ENCODE peak calls at places on chromosomes 13 and 19, in five cellular contexts. One of them, this sample, is unnamed.

GRCh38 chr13:113998781-113999617 is 25.1 kb upstream of the C13orf46 start:
- DNase-seq in stimulated activated effector memory CD8-positive, alpha-beta T cell treated with anti-CD3 and anti-CD28 coated beads, Interleukin-12 subunit alpha, Interleukin-12 subunit beta, amount 100 ng/mL, for 72 hours: no peak
- DNase-seq in astrocyte of the cerebellum: no peak
- DNase-seq in cortex of kidney: no peak
- DNase-seq in right atrium auricular region: no peak
- DNase-seq in this sample: no peak

GRCh38 chr19:38952395-38953165 is 21.8 kb downstream of the MRPS12 start:
- DNase-seq in right atrium auricular region: no peak
- DNase-seq in stimulated activated effector memory CD8-positive, alpha-beta T cell treated with anti-CD3 and anti-CD28 coated beads, Interleukin-12 subunit alpha, Interleukin-12 subunit beta, amount 100 ng/mL, for 72 hours: no peak
- DNase-seq in cortex of kidney: no peak
- DNase-seq in astrocyte of the cerebellum: no peak
- DNase-seq in this sample: no peak

GRCh38 chr13:75959861-75960481 is 323.8 kb downstream of the LMO7 start:
- DNase-seq in right atrium auricular region: no peak
- DNase-seq in astrocyte of the cerebellum: peak; percentile 3
- DNase-seq in cortex of kidney: no peak
- DNase-seq in stimulated activated effector memory CD8-positive, alpha-beta T cell treated with anti-CD3 and anti-CD28 coated beads, Interleukin-12 subunit alpha, Interleukin-12 subunit beta, amount 100 ng/mL, for 72 hours: no peak
- DNase-seq in this sample: no peak

GRCh38 chr13:26785845-26786630 is 25.5 kb upstream of the GPR12 start:
- DNase-seq in right atrium auricular region: no peak
- DNase-seq in astrocyte of the cerebellum: no peak
- DNase-seq in stimulated activated effector memory CD8-positive, alpha-beta T cell treated with anti-CD3 and anti-CD28 coated beads, Interleukin-12 subunit alpha, Interleukin-12 subunit beta, amount 100 ng/mL, for 72 hours: peak; percentile 57
- DNase-seq in cortex of kidney: no peak
- DNase-seq in this sample: no peak

GRCh38 chr13:49495783-49496762 is at the start of gene PHF11:
- DNase-seq in cortex of kidney: peak; percentile 33
- DNase-seq in right atrium auricular region: peak; percentile 88
- DNase-seq in stimulated activated effector memory CD8-positive, alpha-beta T cell treated with anti-CD3 and anti-CD28 coated beads, Interleukin-12 subunit alpha, Interleukin-12 subunit beta, amount 100 ng/mL, for 72 hours: peak; percentile 90
- DNase-seq in astrocyte of the cerebellum: no peak
- DNase-seq in this sample: no peak

GRCh38 chr13:21175656-21176194 is 627 bp downstream of the SKA3 start:
- DNase-seq in astrocyte of the cerebellum: no peak
- DNase-seq in stimulated activated effector memory CD8-positive, alpha-beta T cell treated with anti-CD3 and anti-CD28 coated beads, Interleukin-12 subunit alpha, Interleukin-12 subunit beta, amount 100 ng/mL, for 72 hours: no peak
- DNase-seq in cortex of kidney: no peak
- DNase-seq in right atrium auricular region: no peak
- DNase-seq in this sample: peak; percentile 10

GRCh38 chr19:38849147-38849745 is 540 bp downstream of the HNRNPL start:
- DNase-seq in astrocyte of the cerebellum: peak; percentile 84
- DNase-seq in cortex of kidney: peak; percentile 63
- DNase-seq in stimulated activated effector memory CD8-positive, alpha-beta T cell treated with anti-CD3 and anti-CD28 coated beads, Interleukin-12 subunit alpha, Interleukin-12 subunit beta, amount 100 ng/mL, for 72 hours: peak; percentile 99
- DNase-seq in right atrium auricular region: peak; percentile 96
- DNase-seq in this sample: peak; percentile 91

GRCh38 chr13:39811696-39812095 is 156.2 kb downstream of the COG6 start:
- DNase-seq in astrocyte of the cerebellum: no peak
- DNase-seq in stimulated activated effector memory CD8-positive, alpha-beta T cell treated with anti-CD3 and anti-CD28 coated beads, Interleukin-12 subunit alpha, Interleukin-12 subunit beta, amount 100 ng/mL, for 72 hours: no peak
- DNase-seq in cortex of kidney: no peak
- DNase-seq in right atrium auricular region: no peak
- DNase-seq in this sample: no peak

GRCh38 chr13:40096357-40096911 is 441.0 kb downstream of the COG6 start:
- DNase-seq in stimulated activated effector memory CD8-positive, alpha-beta T cell treated with anti-CD3 and anti-CD28 coated beads, Interleukin-12 subunit alpha, Interleukin-12 subunit beta, amount 100 ng/mL, for 72 hours: no peak
- DNase-seq in astrocyte of the cerebellum: no peak
- DNase-seq in cortex of kidney: no peak
- DNase-seq in right atrium auricular region: no peak
- DNase-seq in this sample: no peak

GRCh38 chr13:21297452-21297851 is 121.0 kb downstream of the MRPL57 start:
- DNase-seq in stimulated activated effector memory CD8-positive, alpha-beta T cell treated with anti-CD3 and anti-CD28 coated beads, Interleukin-12 subunit alpha, Interleukin-12 subunit beta, amount 100 ng/mL, for 72 hours: peak; percentile 54
- DNase-seq in right atrium auricular region: no peak
- DNase-seq in cortex of kidney: no peak
- DNase-seq in astrocyte of the cerebellum: no peak
- DNase-seq in this sample: no peak

GRCh38 chr13:49594576-49594975 is 9.2 kb upstream of the RCBTB1 start:
- DNase-seq in right atrium auricular region: no peak
- DNase-seq in cortex of kidney: no peak
- DNase-seq in astrocyte of the cerebellum: no peak
- DNase-seq in stimulated activated effector memory CD8-positive, alpha-beta T cell treated with anti-CD3 and anti-CD28 coated beads, Interleukin-12 subunit alpha, Interleukin-12 subunit beta, amount 100 ng/mL, for 72 hours: no peak
- DNase-seq in this sample: no peak

GRCh38 chr19:13984186-13984585 is 21.9 kb downstream of the RFX1 start:
- DNase-seq in cortex of kidney: no peak
- DNase-seq in right atrium auricular region: no peak
- DNase-seq in stimulated activated effector memory CD8-positive, alpha-beta T cell treated with anti-CD3 and anti-CD28 coated beads, Interleukin-12 subunit alpha, Interleukin-12 subunit beta, amount 100 ng/mL, for 72 hours: no peak
- DNase-seq in astrocyte of the cerebellum: no peak
- DNase-seq in this sample: no peak